ENCODE peak calls at places on chromosomes 7 and 10, in seven cellular contexts. J is stomach; X is PC-9; O is CD8-positive, alpha-beta memory T cell; R is colonic mucosa; E is iPS DF 6.9; A is pancreas. M is an unnamed sample.

GRCh38 chr10:33265621-33266020 is 68.8 kb downstream of the NRP1 start:
- DNase-seq in J (peak; percentile 75), A (peak; percentile 64), R (peak; percentile 66), O (no peak), E (no peak), X (no peak), M (no peak)

GRCh38 chr7:697259-697615 is 29.3 kb upstream of the DNAAF5 start:
- DNase-seq in J (no peak), E (no peak), A (no peak), X (no peak), R (no peak), O (no peak), M (no peak)

GRCh38 chr10:15518256-15518655 is 147.2 kb upstream of the FAM171A1 start:
- DNase-seq in E (no peak), O (no peak), R (no peak), J (no peak), A (no peak), X (no peak), M (no peak)

GRCh38 chr10:68408898-68409518 is 1.9 kb upstream of the RUFY2 start:
- DNase-seq in J (no peak), O (no peak), E (no peak), X (no peak), A (no peak), R (no peak), M (no peak)

GRCh38 chr10:36425140-36425797 is 700.1 kb upstream of the ANKRD30A start:
- DNase-seq in R (no peak), E (no peak), O (no peak), A (no peak), J (no peak), X (no peak), M (no peak)

GRCh38 chr7:16034353-16034752 is 347.9 kb upstream of the MEOX2 start:
- DNase-seq in A (no peak), X (no peak), O (no peak), R (no peak), J (no peak), E (no peak), M (no peak)

GRCh38 chr10:86342111-86342863 is 24.3 kb downstream of the GRID1 start:
- DNase-seq in X (no peak), R (no peak), O (peak; percentile 30), J (no peak), A (no peak), E (no peak), M (no peak)

GRCh38 chr7:32221756-32222155 is 151.5 kb upstream of the PDE1C start:
- DNase-seq in E (no peak), J (no peak), A (no peak), R (no peak), O (no peak), X (no peak), M (no peak)

GRCh38 chr7:159015081-159015893 is 129.4 kb downstream of the VIPR2 start:
- DNase-seq in J (peak; percentile 55), A (no peak), E (no peak), X (no peak), O (peak; percentile 8), R (no peak), M (peak; percentile 40)

GRCh38 chr10:29634764-29635625 is at the start of gene SVIL:
- DNase-seq in E (no peak), J (no peak), X (no peak), A (no peak), R (peak; percentile 78), O (no peak), M (peak; percentile 62)

GRCh38 chr7:121305109-121305508 is 23.7 kb upstream of the WNT16 start:
- DNase-seq in J (no peak), X (no peak), E (no peak), A (no peak), O (no peak), R (no peak), M (no peak)

GRCh38 chr7:74612015-74612829 is 45.3 kb upstream of the GTF2I start:
- DNase-seq in A (peak; percentile 53), X (peak; percentile 74), R (no peak), E (no peak), J (no peak), O (no peak), M (peak; percentile 68)

GRCh38 chr7:13628231-13629001 is 361.1 kb downstream of the ETV1 start:
- DNase-seq in E (no peak), O (no peak), J (no peak), R (no peak), A (no peak), X (no peak), M (no peak)

GRCh38 chr7:102925962-102926825 is 13.4 kb downstream of the LRRC17 start:
- DNase-seq in R (no peak), O (no peak), X (no peak), A (no peak), E (no peak), J (no peak), M (no peak)

GRCh38 chr7:151723321-151723720 is 153.6 kb downstream of the PRKAG2 start:
- DNase-seq in O (no peak), A (no peak), J (no peak), E (no peak), R (no peak), X (no peak), M (no peak)

GRCh38 chr10:23067939-23068775 is 27.2 kb upstream of the MSRB2 start:
- DNase-seq in E (no peak), J (peak; percentile 90), R (peak; percentile 85), A (peak; percentile 70), O (peak; percentile 67), X (peak; percentile 59), M (peak; percentile 73)

GRCh38 chr7:140673063-140673769 is 471 bp downstream of the ADCK2 start:
- DNase-seq in X (peak; percentile 77), J (peak; percentile 81), E (peak; percentile 31), A (peak; percentile 64), R (peak; percentile 85), O (peak; percentile 72), M (peak; percentile 65)

GRCh38 chr10:131469551-131469950 is 158.0 kb upstream of the TCERG1L start:
- DNase-seq in X (no peak), A (no peak), R (no peak), E (no peak), O (no peak), J (no peak), M (no peak)

GRCh38 chr7:101058355-101058754 is 26.9 kb upstream of the TRIM56 start:
- DNase-seq in O (peak; percentile 61), J (peak; percentile 44), E (peak; percentile 22), A (peak; percentile 53), R (peak; percentile 55), X (peak; percentile 58), M (peak; percentile 35)

GRCh38 chr7:112167144-112167543 is 39.1 kb downstream of the DOCK4 start:
- DNase-seq in X (no peak), J (no peak), O (no peak), A (no peak), R (no peak), E (no peak), M (no peak)

DNA sequence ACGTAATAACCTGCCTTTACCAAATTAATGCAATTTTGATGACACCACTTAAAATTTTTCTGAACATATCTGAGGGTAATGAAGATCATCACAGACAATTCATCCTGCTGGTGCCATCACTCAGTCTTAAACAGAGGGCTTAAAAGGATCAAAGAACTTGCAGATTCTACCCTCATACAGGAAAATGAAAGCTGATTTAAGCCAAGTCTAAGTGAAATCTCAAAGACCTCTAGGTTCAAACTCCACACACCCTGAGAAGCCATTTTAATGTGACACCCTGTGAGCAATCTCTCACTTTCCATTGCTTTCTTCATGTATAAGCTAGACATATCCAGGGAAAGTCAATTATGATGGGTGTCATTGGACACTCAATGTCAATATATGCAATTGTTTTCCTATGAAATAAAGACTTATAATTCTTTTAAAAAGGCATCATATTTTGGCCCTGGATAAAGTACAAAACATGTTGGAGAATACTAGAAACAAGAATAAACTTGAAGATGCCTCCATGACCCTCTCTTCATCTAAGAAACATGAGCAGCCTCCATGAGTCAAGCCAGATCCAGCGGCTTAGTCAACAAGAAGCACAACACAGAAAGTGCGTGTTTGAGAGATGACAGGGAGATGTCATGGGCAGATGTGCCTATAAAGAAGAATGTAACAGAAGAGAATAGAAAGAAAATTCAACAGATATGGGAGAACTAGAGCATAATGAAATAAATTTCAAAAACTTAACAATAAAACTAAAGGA is 291.9 kb downstream of the PARD3 start:
- DNase-seq in R (no peak), X (no peak), O (no peak), E (no peak), A (no peak), J (no peak), M (no peak)
- H3K27ac ChIP-seq in R (no peak overlapping the region), X (no peak overlapping the region), O (no peak overlapping the region), E (no peak overlapping the region), A (no peak overlapping the region), J (no peak overlapping the region), M (no peak overlapping the region)

GRCh38 chr7:30302656-30303311 is 18.4 kb downstream of the ZNRF2 start:
- DNase-seq in A (no peak), X (no peak), O (no peak), J (no peak), E (no peak), R (no peak), M (no peak)
- H3K4me1 ChIP-seq in A (no peaks in the 10 kb centered on the region), X (peaks cover 10% of the 10 kb centered on the region), O (peaks cover 28% of the 10 kb centered on the region), J (peaks cover 80% of the 10 kb centered on the region), E (no peaks in the 10 kb centered on the region), R (peaks cover 8% of the 10 kb centered on the region), M (no peaks in the 10 kb centered on the region)

GRCh38 chr7:7970113-7970619 is 1.6 kb downstream of the GLCCI1 start:
- DNase-seq in E (no peak), J (no peak), X (no peak), A (no peak), O (no peak), R (no peak), M (no peak)

GRCh38 chr7:7966141-7966734 is 2.4 kb upstream of the GLCCI1 start:
- DNase-seq in R (no peak), J (no peak), O (no peak), X (no peak), E (no peak), A (no peak), M (no peak)

GRCh38 chr7:7968544-7969305 is at the start of gene GLCCI1:
- DNase-seq in E (peak; percentile 91), X (peak; percentile 99), O (peak; percentile 97), J (peak; percentile 96), A (peak; percentile 96), R (peak; percentile 97), M (peak; percentile 98)

GRCh38 chr7:7969306-7970112 is 913 bp downstream of the GLCCI1 start:
- DNase-seq in E (no peak), O (peak; percentile 68), A (peak; percentile 43), X (peak; percentile 42), R (peak; percentile 56), J (peak; percentile 33), M (peak; percentile 54)

DNA sequence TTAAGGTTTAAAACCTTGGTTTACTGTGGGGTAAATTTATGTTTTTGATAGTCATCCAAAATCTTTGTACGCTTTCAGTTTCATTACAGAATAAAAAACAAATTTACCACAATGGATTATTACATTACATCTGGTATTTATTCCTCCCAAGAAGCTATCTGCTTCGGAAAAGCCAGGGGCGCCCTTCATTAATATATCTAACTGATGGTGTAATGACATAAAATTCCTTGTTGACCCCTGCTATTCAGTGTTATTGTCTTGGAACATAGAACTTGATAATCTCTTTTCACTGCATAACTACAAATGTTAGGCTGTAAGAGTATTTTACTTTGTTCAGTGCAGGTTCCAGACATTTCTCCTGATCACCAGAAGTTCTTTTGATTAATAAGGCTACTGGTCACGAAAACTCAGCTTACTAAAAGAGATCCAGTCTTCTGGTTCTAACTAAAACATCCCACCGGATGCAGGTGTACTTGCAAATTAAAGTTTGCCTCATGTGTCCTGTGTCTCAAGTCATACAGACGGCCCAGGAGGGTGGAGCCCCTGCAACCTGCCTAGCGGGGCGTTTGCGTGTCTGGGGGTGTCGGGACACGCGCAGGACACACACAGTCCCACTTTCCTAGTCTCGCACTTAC is 570 bp upstream of the GLCCI1 start:
- DNase-seq in R (no peak), A (no peak), J (no peak), E (no peak), O (no peak), X (no peak), M (no peak)
- H3K27ac ChIP-seq in R (peak overlapping the region; percentile 27), A (peak overlapping the region; percentile 67), J (peak overlapping the region; percentile 98), E (no peak overlapping the region), O (peak overlapping the region; percentile 73), X (peak overlapping the region; percentile 5), M (peak overlapping the region; percentile 60)

GRCh38 chr10:124727389-124727960 is 16.7 kb downstream of the FAM53B start:
- DNase-seq in O (no peak), A (peak; percentile 35), R (peak; percentile 74), E (no peak), X (no peak), J (no peak), M (no peak)
- H3K4me1 ChIP-seq in O (peaks cover 95% of the 10 kb centered on the region), A (no peaks in the 10 kb centered on the region), R (peaks cover 49% of the 10 kb centered on the region), E (no peaks in the 10 kb centered on the region), X (no peaks in the 10 kb centered on the region), J (peaks cover 92% of the 10 kb centered on the region), M (peaks cover 60% of the 10 kb centered on the region)

M was measured in lung.